ENCODE peak calls at places on chromosomes 12 and 14, in eight cellular contexts. I is HTR-8/SVneo; R is transverse colon; G is effector memory CD4-positive, alpha-beta T cell; K is head of caudate nucleus; W is stimulated activated CD8-positive, alpha-beta memory T cell treated with anti-CD3 and anti-CD28 coated beads, Interleukin-4, amount 100 ng/mL, for 24 hours; X is MCF 10A; Z is occipital lobe. C is an unnamed sample.
A peak's percentile ranks its signal among the peaks of the same experiment; 100 is the strongest.

GRCh38 chr14:75279739-75280447 is 1.3 kb downstream of the FOS start:
- DNase-seq in K (no peak), Z (no peak), X (no peak), G (peak; percentile 24), W (no peak), R (peak; percentile 64), I (no peak), C (no peak)

GRCh38 chr12:106428379-106428778 is 70.8 kb downstream of the POLR3B start:
- DNase-seq in Z (no peak), I (no peak), X (no peak), W (no peak), R (no peak), K (no peak), G (no peak), C (no peak)

GRCh38 chr14:55752580-55753365 is 172.8 kb downstream of the KTN1 start:
- DNase-seq in G (no peak), R (peak; percentile 25), K (no peak), X (peak; percentile 78), Z (no peak), W (no peak), I (peak; percentile 57), C (peak; percentile 72)

GRCh38 chr12:118052324-118053070 is 8.5 kb downstream of the WSB2 start:
- DNase-seq in W (no peak), R (peak; percentile 86), Z (peak; percentile 56), X (peak; percentile 97), K (peak; percentile 49), I (peak; percentile 93), G (no peak), C (peak; percentile 99)

GRCh38 chr12:122874081-122874480 is 21.8 kb downstream of the VPS37B start:
- DNase-seq in X (no peak), I (no peak), G (no peak), K (no peak), Z (no peak), R (no peak), W (no peak), C (no peak)

GRCh38 chr12:108430926-108431325 is 84.2 kb upstream of the FICD start:
- DNase-seq in G (no peak), X (no peak), R (no peak), Z (no peak), I (no peak), W (no peak), K (no peak), C (no peak)

GRCh38 chr14:59249029-59249428 is 60.6 kb downstream of the DAAM1 start:
- DNase-seq in R (no peak), X (no peak), K (no peak), W (no peak), I (no peak), Z (no peak), G (no peak), C (no peak)

GRCh38 chr14:64755661-64756265 is 51.5 kb downstream of the PLEKHG3 start:
- DNase-seq in Z (no peak), R (peak; percentile 81), X (peak; percentile 77), W (peak; percentile 17), K (no peak), G (peak; percentile 86), I (no peak), C (peak; percentile 56)

GRCh38 chr12:52139579-52140062 is 52.2 kb downstream of the KRT80 start:
- DNase-seq in R (peak; percentile 56), X (peak; percentile 75), Z (no peak), I (peak; percentile 72), G (no peak), W (no peak), K (peak; percentile 53), C (peak; percentile 71)

GRCh38 chr14:68464716-68465115 is 328.2 kb downstream of the ZFP36L1 start:
- DNase-seq in X (peak; percentile 83), I (peak; percentile 88), Z (no peak), K (no peak), G (no peak), R (no peak), W (no peak), C (peak; percentile 63)

GRCh38 chr14:105102361-105102760 is 37.1 kb upstream of the GPR132 start:
- DNase-seq in W (no peak), G (no peak), I (no peak), X (no peak), K (no peak), R (no peak), Z (no peak), C (no peak)

GRCh38 chr14:65411656-65412188 is 808 bp upstream of the FUT8 start:
- DNase-seq in K (peak; percentile 96), Z (peak; percentile 89), R (peak; percentile 93), W (peak; percentile 70), I (peak; percentile 100), G (peak; percentile 65), X (peak; percentile 94), C (peak; percentile 94)

GRCh38 chr12:57477710-57478681 is 1.7 kb downstream of the ARHGAP9 start:
- DNase-seq in Z (peak; percentile 20), G (peak; percentile 67), X (peak; percentile 40), K (no peak), W (no peak), R (no peak), I (no peak), C (no peak)

GRCh38 chr12:57739914-57740538 is 1.5 kb upstream of the AGAP2 start:
- DNase-seq in X (no peak), R (no peak), W (no peak), G (no peak), I (no peak), Z (no peak), K (no peak), C (no peak)

GRCh38 chr12:121628037-121628436 is 1.7 kb downstream of the ORAI1 start:
- DNase-seq in Z (no peak), X (no peak), K (no peak), R (peak; percentile 55), W (no peak), I (no peak), G (no peak), C (peak; percentile 18)

GRCh38 chr12:62552906-62553556 is 86.4 kb downstream of the MON2 start:
- DNase-seq in Z (no peak), W (no peak), G (no peak), K (no peak), X (no peak), I (no peak), R (no peak), C (no peak)

GRCh38 chr12:103313894-103314293 is 181.9 kb downstream of the C12orf42 start:
- DNase-seq in Z (no peak), G (no peak), R (no peak), I (no peak), K (no peak), W (no peak), X (no peak), C (no peak)

GRCh38 chr14:35406811-35407630 is 2.5 kb upstream of the NFKBIA start:
- DNase-seq in G (no peak), K (no peak), W (no peak), I (peak; percentile 60), R (no peak), Z (no peak), X (peak; percentile 84), C (peak; percentile 74)